ENCODE peak calls at places on chromosomes 13 and 19, in seven cellular contexts. One of them, this sample, is unnamed.

GRCh38 chr19:16014923-16015804 is 61.1 kb upstream of the TPM4 start:
- DNase-seq in fibroblast of lung: no peak
- DNase-seq in C1 segment of cervical spinal cord: no peak
- DNase-seq in CD8-positive, alpha-beta T cell: no peak
- DNase-seq in MG63: no peak
- DNase-seq in NCI-H2029 treated with DMSO at 0.1 percent for 48 hours: no peak
- DNase-seq in SK-N-SH: peak
- DNase-seq in this sample: peak

GRCh38 chr19:46608581-46609345 is 7.6 kb downstream of the CALM3 start:
- DNase-seq in fibroblast of lung: no peak
- DNase-seq in C1 segment of cervical spinal cord: no peak
- DNase-seq in CD8-positive, alpha-beta T cell: no peak
- DNase-seq in MG63: no peak
- DNase-seq in NCI-H2029 treated with DMSO at 0.1 percent for 48 hours: no peak
- DNase-seq in SK-N-SH: peak
- DNase-seq in this sample: peak

GRCh38 chr13:88162076-88162702 is 491.0 kb downstream of the SLITRK5 start:
- DNase-seq in fibroblast of lung: no peak
- DNase-seq in C1 segment of cervical spinal cord: no peak
- DNase-seq in CD8-positive, alpha-beta T cell: no peak
- DNase-seq in MG63: no peak
- DNase-seq in NCI-H2029 treated with DMSO at 0.1 percent for 48 hours: no peak
- DNase-seq in SK-N-SH: no peak
- DNase-seq in this sample: no peak

GRCh38 chr19:58218899-58219298 is 9.8 kb upstream of the ZNF544 start:
- DNase-seq in fibroblast of lung: peak
- DNase-seq in C1 segment of cervical spinal cord: no peak
- DNase-seq in CD8-positive, alpha-beta T cell: no peak
- DNase-seq in MG63: no peak
- DNase-seq in NCI-H2029 treated with DMSO at 0.1 percent for 48 hours: no peak
- DNase-seq in SK-N-SH: peak
- DNase-seq in this sample: peak

GRCh38 chr19:6069268-6069771 is 41.0 kb downstream of the RFX2 start:
- DNase-seq in fibroblast of lung: no peak
- DNase-seq in C1 segment of cervical spinal cord: no peak
- DNase-seq in CD8-positive, alpha-beta T cell: no peak
- DNase-seq in MG63: no peak
- DNase-seq in NCI-H2029 treated with DMSO at 0.1 percent for 48 hours: no peak
- DNase-seq in SK-N-SH: no peak
- DNase-seq in this sample: no peak

GRCh38 chr13:27339299-27339698 is 68.7 kb downstream of the RASL11A start:
- DNase-seq in fibroblast of lung: peak
- DNase-seq in C1 segment of cervical spinal cord: no peak
- DNase-seq in CD8-positive, alpha-beta T cell: peak
- DNase-seq in MG63: peak
- DNase-seq in NCI-H2029 treated with DMSO at 0.1 percent for 48 hours: no peak
- DNase-seq in SK-N-SH: peak
- DNase-seq in this sample: peak

GRCh38 chr19:44718441-44719261 is 19.7 kb downstream of the CEACAM16 start:
- DNase-seq in fibroblast of lung: peak
- DNase-seq in C1 segment of cervical spinal cord: peak
- DNase-seq in CD8-positive, alpha-beta T cell: no peak
- DNase-seq in MG63: peak
- DNase-seq in NCI-H2029 treated with DMSO at 0.1 percent for 48 hours: peak
- DNase-seq in SK-N-SH: no peak
- DNase-seq in this sample: peak

GRCh38 chr19:43462383-43462782 is 3.0 kb downstream of the LYPD3 start:
- DNase-seq in fibroblast of lung: no peak
- DNase-seq in C1 segment of cervical spinal cord: no peak
- DNase-seq in CD8-positive, alpha-beta T cell: no peak
- DNase-seq in MG63: no peak
- DNase-seq in NCI-H2029 treated with DMSO at 0.1 percent for 48 hours: no peak
- DNase-seq in SK-N-SH: no peak
- DNase-seq in this sample: no peak

GRCh38 chr13:43905435-43906031 is 25.8 kb downstream of the LACC1 start:
- DNase-seq in fibroblast of lung: peak
- DNase-seq in C1 segment of cervical spinal cord: no peak
- DNase-seq in CD8-positive, alpha-beta T cell: no peak
- DNase-seq in MG63: no peak
- DNase-seq in NCI-H2029 treated with DMSO at 0.1 percent for 48 hours: peak
- DNase-seq in SK-N-SH: peak
- DNase-seq in this sample: peak

GRCh38 chr19:43562698-43563241 is 12.6 kb downstream of the XRCC1 start:
- DNase-seq in fibroblast of lung: peak
- DNase-seq in C1 segment of cervical spinal cord: peak
- DNase-seq in CD8-positive, alpha-beta T cell: peak
- DNase-seq in MG63: peak
- DNase-seq in NCI-H2029 treated with DMSO at 0.1 percent for 48 hours: peak
- DNase-seq in SK-N-SH: no peak
- DNase-seq in this sample: no peak

GRCh38 chr19:4524808-4525562 is 6.7 kb upstream of the PLIN4 start:
- DNase-seq in fibroblast of lung: peak
- DNase-seq in C1 segment of cervical spinal cord: peak
- DNase-seq in CD8-positive, alpha-beta T cell: peak
- DNase-seq in MG63: peak
- DNase-seq in NCI-H2029 treated with DMSO at 0.1 percent for 48 hours: no peak
- DNase-seq in SK-N-SH: peak
- DNase-seq in this sample: peak

GRCh38 chr19:41424335-41425173 is 2.6 kb downstream of the B3GNT8 start:
- DNase-seq in fibroblast of lung: no peak
- DNase-seq in C1 segment of cervical spinal cord: no peak
- DNase-seq in CD8-positive, alpha-beta T cell: no peak
- DNase-seq in MG63: no peak
- DNase-seq in NCI-H2029 treated with DMSO at 0.1 percent for 48 hours: no peak
- DNase-seq in SK-N-SH: no peak
- DNase-seq in this sample: no peak

GRCh38 chr19:2170219-2170618 is 6.5 kb downstream of the DOT1L start:
- DNase-seq in fibroblast of lung: no peak
- DNase-seq in C1 segment of cervical spinal cord: no peak
- DNase-seq in CD8-positive, alpha-beta T cell: no peak
- DNase-seq in MG63: no peak
- DNase-seq in NCI-H2029 treated with DMSO at 0.1 percent for 48 hours: no peak
- DNase-seq in SK-N-SH: no peak
- DNase-seq in this sample: no peak

GRCh38 chr19:3538965-3539742 is at the start of gene TEKTIP1:
- DNase-seq in fibroblast of lung: no peak
- DNase-seq in C1 segment of cervical spinal cord: no peak
- DNase-seq in CD8-positive, alpha-beta T cell: no peak
- DNase-seq in MG63: no peak
- DNase-seq in NCI-H2029 treated with DMSO at 0.1 percent for 48 hours: no peak
- DNase-seq in SK-N-SH: no peak
- DNase-seq in this sample: peak

GRCh38 chr19:45234089-45234869 is 10.9 kb downstream of the EXOC3L2 start:
- DNase-seq in fibroblast of lung: no peak
- DNase-seq in C1 segment of cervical spinal cord: no peak
- DNase-seq in CD8-positive, alpha-beta T cell: no peak
- DNase-seq in MG63: no peak
- DNase-seq in NCI-H2029 treated with DMSO at 0.1 percent for 48 hours: no peak
- DNase-seq in SK-N-SH: peak
- DNase-seq in this sample: peak

GRCh38 chr13:108496364-108497215 is 132.8 kb upstream of the MYO16 start:
- DNase-seq in fibroblast of lung: peak
- DNase-seq in C1 segment of cervical spinal cord: no peak
- DNase-seq in CD8-positive, alpha-beta T cell: no peak
- DNase-seq in MG63: peak
- DNase-seq in NCI-H2029 treated with DMSO at 0.1 percent for 48 hours: no peak
- DNase-seq in SK-N-SH: peak
- DNase-seq in this sample: peak

GRCh38 chr19:45496349-45496953 is 396 bp downstream of the RTN2 start:
- DNase-seq in fibroblast of lung: no peak
- DNase-seq in C1 segment of cervical spinal cord: peak
- DNase-seq in CD8-positive, alpha-beta T cell: no peak
- DNase-seq in MG63: peak
- DNase-seq in NCI-H2029 treated with DMSO at 0.1 percent for 48 hours: no peak
- DNase-seq in SK-N-SH: peak
- DNase-seq in this sample: peak

GRCh38 chr19:5691930-5692784 is 2.1 kb downstream of the RPL36 start:
- DNase-seq in fibroblast of lung: no peak
- DNase-seq in C1 segment of cervical spinal cord: no peak
- DNase-seq in CD8-positive, alpha-beta T cell: no peak
- DNase-seq in MG63: no peak
- DNase-seq in NCI-H2029 treated with DMSO at 0.1 percent for 48 hours: no peak
- DNase-seq in SK-N-SH: peak
- DNase-seq in this sample: peak

GRCh38 chr19:40598121-40598917 is 2.9 kb upstream of the LTBP4 start:
- DNase-seq in fibroblast of lung: peak
- DNase-seq in C1 segment of cervical spinal cord: peak
- DNase-seq in CD8-positive, alpha-beta T cell: peak
- DNase-seq in MG63: peak
- DNase-seq in NCI-H2029 treated with DMSO at 0.1 percent for 48 hours: peak
- DNase-seq in SK-N-SH: peak
- DNase-seq in this sample: peak

GRCh38 chr19:4065430-4066175 is 1.1 kb downstream of the ZBTB7A start:
- DNase-seq in fibroblast of lung: peak
- DNase-seq in C1 segment of cervical spinal cord: peak
- DNase-seq in CD8-positive, alpha-beta T cell: peak
- DNase-seq in MG63: peak
- DNase-seq in NCI-H2029 treated with DMSO at 0.1 percent for 48 hours: peak
- DNase-seq in SK-N-SH: peak
- DNase-seq in this sample: peak

This sample was measured in H7.